ENCODE peak calls at places on chromosome 6, in nine cellular contexts. G is NCI-H345, Z is glutamatergic neuron, T is NCI-H2171 treated with DMSO at 0.1 percent for 48 hours, S is LoVo, H is kidney tubule cell, I is fibroblast of pulmonary artery, R is ovary, O is SW 1271. N is an unnamed sample.

GRCh38 chr6:28980137-28980796 is 24.8 kb downstream of the ZNF311 start:
- DNase-seq in G (no peak), Z (no peak), T (no peak), S (no peak), H (no peak), I (no peak), R (no peak), O (no peak), N (no peak)

GRCh38 chr6:44556046-44556445 is 168.5 kb downstream of the CDC5L start:
- DNase-seq in G (no peak), Z (no peak), T (no peak), S (no peak), H (peak; percentile 57), I (no peak), R (no peak), O (no peak), N (no peak)

GRCh38 chr6:28542440-28543293 is 17.0 kb downstream of the GPX5 start:
- DNase-seq in G (no peak), Z (peak; percentile 69), T (peak; percentile 77), S (peak; percentile 84), H (peak; percentile 97), I (peak; percentile 82), R (peak; percentile 54), O (peak; percentile 77), N (peak; percentile 77)

GRCh38 chr6:83352413-83352812 is 78.4 kb downstream of the ME1 start:
- DNase-seq in G (no peak), Z (no peak), T (no peak), S (no peak), H (no peak), I (no peak), R (no peak), O (no peak), N (no peak)

GRCh38 chr6:157487110-157487773 is 106.3 kb downstream of the ZDHHC14 start:
- DNase-seq in G (no peak), Z (no peak), T (no peak), S (no peak), H (no peak), I (no peak), R (no peak), O (no peak), N (no peak)

GRCh38 chr6:56840467-56841371 is 114.2 kb upstream of the BEND6 start:
- DNase-seq in G (no peak), Z (no peak), T (peak; percentile 65), S (peak; percentile 55), H (peak; percentile 86), I (peak; percentile 68), R (no peak), O (peak; percentile 26), N (no peak)

GRCh38 chr6:25359191-25359861 is 80.2 kb downstream of the CARMIL1 start:
- DNase-seq in G (peak; percentile 17), Z (no peak), T (peak; percentile 22), S (no peak), H (peak; percentile 87), I (peak; percentile 81), R (no peak), O (no peak), N (no peak)

GRCh38 chr6:45590225-45590624 is 212.5 kb upstream of the SUPT3H start:
- DNase-seq in G (no peak), Z (no peak), T (no peak), S (no peak), H (peak; percentile 98), I (peak; percentile 58), R (no peak), O (no peak), N (no peak)

GRCh38 chr6:52491203-52492069 is 71.3 kb downstream of the EFHC1 start:
- DNase-seq in G (no peak), Z (no peak), T (no peak), S (no peak), H (no peak), I (peak; percentile 50), R (no peak), O (no peak), N (no peak)

GRCh38 chr6:13989424-13990144 is 64.8 kb downstream of the RNF182 start:
- DNase-seq in G (no peak), Z (no peak), T (no peak), S (no peak), H (no peak), I (no peak), R (no peak), O (no peak), N (no peak)

GRCh38 chr6:169253745-169254238 is at the start of gene THBS2:
- DNase-seq in G (no peak), Z (peak; percentile 62), T (no peak), S (no peak), H (peak; percentile 63), I (peak; percentile 96), R (peak; percentile 77), O (no peak), N (no peak)

GRCh38 chr6:11851405-11851804 is 72.8 kb upstream of the ADTRP start:
- DNase-seq in G (no peak), Z (no peak), T (no peak), S (peak; percentile 17), H (peak; percentile 99), I (no peak), R (no peak), O (no peak), N (no peak)

GRCh38 chr6:136225496-136225895 is 24.6 kb downstream of the MTFR2 start:
- DNase-seq in G (no peak), Z (no peak), T (no peak), S (no peak), H (peak; percentile 59), I (no peak), R (no peak), O (no peak), N (no peak)

GRCh38 chr6:115216835-115217234 is 843.9 kb downstream of the FRK start:
- DNase-seq in G (no peak), Z (no peak), T (no peak), S (no peak), H (no peak), I (no peak), R (no peak), O (no peak), N (no peak)

GRCh38 chr6:125259354-125259736 is 42.4 kb downstream of the HDDC2 start:
- DNase-seq in G (no peak), Z (no peak), T (no peak), S (no peak), H (no peak), I (no peak), R (no peak), O (no peak), N (no peak)

GRCh38 chr6:161954077-161954476 is 680.2 kb upstream of the AGPAT4 start:
- DNase-seq in G (no peak), Z (no peak), T (no peak), S (no peak), H (no peak), I (no peak), R (no peak), O (no peak), N (no peak)

GRCh38 chr6:123171341-123171740 is 175.3 kb downstream of the CLVS2 start:
- DNase-seq in G (no peak), Z (no peak), T (no peak), S (no peak), H (no peak), I (no peak), R (no peak), O (no peak), N (no peak)

GRCh38 chr6:44353336-44353735 is 10.9 kb downstream of the SPATS1 start:
- DNase-seq in G (no peak), Z (no peak), T (no peak), S (peak; percentile 4), H (no peak), I (no peak), R (no peak), O (no peak), N (no peak)

GRCh38 chr6:126766820-126767219 is 351.7 kb upstream of the RSPO3 start:
- DNase-seq in G (no peak), Z (no peak), T (no peak), S (no peak), H (no peak), I (no peak), R (no peak), O (no peak), N (no peak)

GRCh38 chr6:147922764-147923163 is 414.3 kb downstream of the SAMD5 start:
- DNase-seq in G (no peak), Z (no peak), T (no peak), S (no peak), H (no peak), I (no peak), R (no peak), O (no peak), N (no peak)

GRCh38 chr6:151730496-151730870 is 77.0 kb upstream of the ESR1 start:
- DNase-seq in G (no peak), Z (no peak), T (no peak), S (no peak), H (no peak), I (no peak), R (no peak), O (no peak), N (no peak)

GRCh38 chr6:11222385-11223277 is 9.8 kb downstream of the NEDD9 start:
- DNase-seq in G (no peak), Z (no peak), T (no peak), S (no peak), H (peak; percentile 1), I (peak; percentile 10), R (no peak), O (no peak), N (no peak)

GRCh38 chr6:149065658-149066556 is 251.6 kb upstream of the TAB2 start:
- DNase-seq in G (no peak), Z (no peak), T (no peak), S (no peak), H (no peak), I (peak; percentile 70), R (no peak), O (no peak), N (no peak)

GRCh38 chr6:43853066-43853650 is 83.1 kb downstream of the VEGFA start:
- DNase-seq in G (no peak), Z (no peak), T (no peak), S (no peak), H (peak; percentile 28), I (no peak), R (no peak), O (no peak), N (no peak)

GRCh38 chr6:139308936-139309603 is 17.3 kb upstream of the TXLNB start:
- DNase-seq in G (no peak), Z (no peak), T (no peak), S (no peak), H (peak; percentile 35), I (peak; percentile 85), R (no peak), O (no peak), N (no peak)

GRCh38 chr6:121619013-121619412 is 183.6 kb downstream of the GJA1 start:
- DNase-seq in G (no peak), Z (no peak), T (no peak), S (no peak), H (no peak), I (no peak), R (no peak), O (no peak), N (no peak)

GRCh38 chr6:15843764-15844163 is 180.9 kb upstream of the DTNBP1 start:
- DNase-seq in G (no peak), Z (no peak), T (no peak), S (no peak), H (no peak), I (no peak), R (no peak), O (no peak), N (no peak)

GRCh38 chr6:166424431-166424830 is 41.7 kb upstream of the MPC1 start:
- DNase-seq in G (no peak), Z (no peak), T (no peak), S (no peak), H (no peak), I (no peak), R (no peak), O (no peak), N (no peak)

GRCh38 chr6:31204751-31205145 is 34.3 kb upstream of the POU5F1 start:
- DNase-seq in G (no peak), Z (no peak), T (no peak), S (no peak), H (peak; percentile 56), I (no peak), R (no peak), O (no peak), N (no peak)

GRCh38 chr6:30386166-30386565 is 41.2 kb downstream of the RPP21 start:
- DNase-seq in G (no peak), Z (no peak), T (no peak), S (no peak), H (no peak), I (no peak), R (no peak), O (no peak), N (no peak)

GRCh38 chr6:13538084-13538483 is 36.3 kb upstream of the SIRT5 start:
- DNase-seq in G (no peak), Z (no peak), T (peak; percentile 13), S (peak; percentile 33), H (peak; percentile 26), I (peak; percentile 82), R (no peak), O (no peak), N (peak; percentile 70)